ENCODE peak calls at places on chromosomes 7 and 10, in ten cellular contexts. Y, D, B, H, F, O, N, S, U and Z are unnamed samples.

GRCh38 chr10:124827474-124827873 is 25.9 kb downstream of the ABRAXAS2 start:
- DNase-seq in S (no peak), O (peak), H (peak), F (peak), Y (no peak), U (no peak), B (peak), D (no peak), N (peak), Z (peak)

GRCh38 chr7:155258233-155258575 is 39.5 kb upstream of the INSIG1 start:
- DNase-seq in O (no peak), D (peak), U (no peak), F (peak), H (peak), S (peak), Y (no peak), B (no peak), N (peak), Z (no peak)

GRCh38 chr7:75572814-75573213 is 80.7 kb downstream of the SPDYE5 start:
- DNase-seq in U (no peak), O (no peak), B (no peak), D (no peak), N (no peak), S (no peak), H (no peak), F (no peak), Y (no peak), Z (no peak)

GRCh38 chr7:41900532-41900931 is 197.6 kb upstream of the INHBA start:
- DNase-seq in B (no peak), H (no peak), U (no peak), D (no peak), O (no peak), N (no peak), S (no peak), F (no peak), Y (no peak), Z (no peak)

GRCh38 chr10:83881647-83882046 is 257.7 kb upstream of the GHITM start:
- DNase-seq in H (peak), D (no peak), N (no peak), U (no peak), S (no peak), Y (no peak), O (no peak), F (peak), B (no peak), Z (no peak)

GRCh38 chr7:99004216-99004615 is 125.9 kb downstream of the TRRAP start:
- DNase-seq in H (no peak), S (no peak), O (no peak), N (no peak), F (no peak), Y (no peak), B (no peak), D (no peak), U (no peak), Z (no peak)

GRCh38 chr7:139118803-139119485 is 9.4 kb upstream of the ZC3HAV1 start:
- DNase-seq in D (no peak), S (no peak), N (peak), Y (no peak), B (peak), U (no peak), O (no peak), F (no peak), H (no peak), Z (no peak)

GRCh38 chr7:74606101-74606908 is 51.2 kb upstream of the GTF2I start:
- DNase-seq in S (no peak), U (peak), O (peak), D (no peak), Y (peak), N (peak), B (peak), F (peak), H (no peak), Z (peak)

GRCh38 chr10:101781984-101782810 is 1.0 kb downstream of the NPM3 start:
- DNase-seq in N (no peak), O (peak), S (no peak), D (no peak), B (no peak), Y (no peak), U (no peak), H (no peak), F (no peak), Z (no peak)

GRCh38 chr7:129055861-129056464 is 1.1 kb upstream of the TNPO3 start:
- DNase-seq in H (no peak), S (no peak), B (no peak), D (no peak), U (no peak), O (no peak), F (no peak), N (no peak), Y (no peak), Z (no peak)

GRCh38 chr10:27661511-27662286 is 83.9 kb downstream of the MKX start:
- DNase-seq in O (no peak), Y (no peak), U (no peak), N (no peak), B (no peak), S (no peak), D (no peak), H (no peak), F (no peak), Z (no peak)

GRCh38 chr10:90354914-90355313 is 502.9 kb downstream of the HTR7 start:
- DNase-seq in Y (no peak), B (no peak), N (no peak), H (no peak), F (no peak), O (no peak), U (no peak), S (no peak), D (no peak), Z (no peak)

GRCh38 chr10:43700306-43700705 is 51.6 kb upstream of the ZNF32 start:
- DNase-seq in Y (no peak), U (no peak), S (no peak), O (no peak), N (no peak), B (no peak), D (no peak), H (no peak), F (no peak), Z (no peak)

GRCh38 chr7:28695300-28696261 is 262.5 kb downstream of the TRIL start:
- DNase-seq in Y (no peak), D (no peak), F (no peak), H (no peak), N (no peak), O (no peak), B (no peak), U (no peak), S (no peak), Z (no peak)

GRCh38 chr10:125977206-125977605 is 80.8 kb downstream of the FANK1 start:
- DNase-seq in F (no peak), B (no peak), U (no peak), H (no peak), N (peak), D (no peak), Y (peak), O (no peak), S (no peak), Z (peak)
- TF ChIP-seq CTCF in F (peak), B (no peak), U (no peak), H (peak), N (peak), D (no peak), Y (peak), O (no peak), S (peak), Z (peak)

DNA sequence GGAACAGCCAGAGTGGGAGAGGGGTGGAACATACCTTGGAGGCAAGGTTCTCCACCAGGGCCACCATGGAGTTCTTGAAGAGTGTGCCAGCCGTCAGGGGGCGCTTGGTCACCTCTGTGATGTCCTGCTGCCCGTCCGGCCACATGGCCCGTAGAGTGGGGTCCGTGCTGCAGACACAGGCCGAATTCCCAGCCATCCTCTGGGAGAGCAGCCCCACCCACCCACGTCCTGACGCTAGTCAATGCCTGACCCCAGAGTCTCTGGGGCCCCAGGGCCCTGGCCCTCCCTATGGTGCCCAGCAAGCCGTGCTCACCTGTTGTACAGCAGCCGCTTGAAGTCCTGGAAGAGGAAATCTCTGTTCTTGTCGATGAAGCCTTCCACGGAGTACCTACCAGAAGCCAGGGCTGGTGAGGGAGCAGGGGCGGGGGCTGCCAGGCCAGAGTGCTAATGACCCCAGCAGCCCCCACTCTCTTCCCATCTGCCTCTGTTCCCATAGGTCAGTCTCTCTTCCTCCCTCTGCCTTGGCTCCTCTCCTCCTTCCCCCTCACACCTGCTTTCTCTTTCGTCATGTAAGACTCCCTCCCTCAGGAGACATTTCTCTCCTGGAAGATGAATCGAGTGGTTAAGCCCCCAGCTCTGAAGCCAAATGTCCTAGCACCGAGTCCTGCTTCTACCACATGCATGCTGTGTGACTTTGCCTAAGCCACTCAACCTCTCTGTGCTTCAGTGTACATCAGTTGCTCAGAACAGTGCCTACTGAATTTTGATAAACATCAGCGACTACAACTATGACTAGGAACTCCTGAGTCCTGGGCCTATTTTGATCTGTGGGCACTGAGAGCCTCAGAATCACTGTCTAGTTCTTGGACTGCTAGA is 11.0 kb downstream of the MYO1G start:
- DNase-seq in U (no peak), D (no peak), O (peak), Y (peak), H (no peak), F (peak), N (peak), B (peak), S (no peak), Z (no peak)
- TF ChIP-seq CTCF in U (peak), D (peak), O (peak), Y (no peak), H (no peak), F (no peak), N (peak), B (no peak), S (peak), Z (no peak)

GRCh38 chr7:106521115-106521514 is 139.8 kb downstream of the CCDC71L start:
- DNase-seq in H (no peak), B (peak), Y (no peak), S (no peak), F (no peak), D (no peak), O (no peak), N (no peak), U (no peak), Z (no peak)
- TF ChIP-seq CTCF in H (no peak), B (peak), Y (no peak), S (no peak), F (no peak), D (no peak), O (no peak), N (no peak), U (no peak), Z (no peak)

GRCh38 chr7:143492799-143493568 is 15.3 kb downstream of the TAS2R41 start:
- DNase-seq in D (no peak), Y (no peak), H (no peak), O (no peak), S (no peak), U (no peak), F (peak), B (no peak), N (peak), Z (no peak)

GRCh38 chr7:143492043-143492471 is 14.4 kb downstream of the TAS2R41 start:
- DNase-seq in O (no peak), H (no peak), U (no peak), B (no peak), S (no peak), N (peak), Y (no peak), F (peak), D (peak), Z (peak)

GRCh38 chr7:143495806-143496672 is 18.4 kb downstream of the TAS2R41 start:
- DNase-seq in B (no peak), O (no peak), F (no peak), U (no peak), S (no peak), N (no peak), Y (no peak), H (no peak), D (no peak), Z (no peak)

GRCh38 chr7:143493755-143494154 is 16.1 kb downstream of the TAS2R41 start:
- DNase-seq in O (no peak), S (no peak), H (no peak), U (no peak), B (no peak), D (no peak), N (no peak), Y (no peak), F (peak), Z (no peak)

DNA sequence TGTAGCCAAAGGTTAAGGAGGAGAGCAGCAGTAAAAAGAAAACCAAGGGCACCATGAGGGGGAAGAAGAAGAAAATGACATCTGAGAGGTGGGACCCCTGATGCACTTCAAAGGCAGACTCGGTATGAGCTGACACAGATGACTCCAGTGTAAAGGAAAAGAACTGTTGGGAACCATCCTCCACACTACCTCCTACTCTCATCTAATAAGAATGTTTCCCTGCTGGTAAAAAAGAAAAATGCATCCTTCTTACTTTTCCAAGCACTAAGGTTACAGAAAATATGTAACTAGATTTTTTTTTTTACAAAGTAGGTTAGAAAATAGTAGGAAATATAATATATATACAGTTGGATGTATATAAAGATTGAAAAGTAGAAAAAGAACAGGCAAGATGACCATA is 16.9 kb downstream of the TAS2R41 start:
- DNase-seq in H (no peak), U (no peak), O (no peak), D (no peak), F (no peak), N (no peak), Y (no peak), S (no peak), B (no peak), Z (no peak)
- TF ChIP-seq CTCF in H (peak), U (no peak), O (peak), D (no peak), F (no peak), N (no peak), Y (peak), S (no peak), B (no peak), Z (no peak)

DNA sequence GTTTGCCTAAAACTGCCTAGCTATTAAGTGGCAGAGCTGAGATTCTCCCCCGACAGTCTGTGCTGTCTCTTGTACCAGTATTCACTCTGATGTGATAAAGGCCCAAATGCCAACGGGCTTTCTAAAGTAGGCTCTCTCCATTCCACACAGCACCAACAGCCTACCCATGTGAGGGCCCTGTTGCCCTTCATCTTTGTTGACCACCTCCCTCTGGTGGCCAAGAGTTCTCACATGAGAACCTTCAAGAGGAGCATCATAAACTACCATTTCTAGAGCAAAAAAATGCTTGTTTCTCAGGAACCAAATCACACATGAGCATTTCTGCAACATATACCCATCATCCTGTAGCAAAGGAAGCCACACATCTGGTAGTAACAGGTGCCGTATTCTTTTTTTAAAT is 185.8 kb downstream of the GRM8 start:
- DNase-seq in D (no peak), S (no peak), H (no peak), Y (no peak), O (no peak), N (no peak), F (no peak), U (no peak), B (no peak), Z (peak)
- TF ChIP-seq CTCF in D (no peak), S (no peak), H (no peak), Y (peak), O (no peak), N (no peak), F (no peak), U (no peak), B (no peak), Z (peak)